ENCODE peak calls at places on chromosomes 1 and 21, in five cellular contexts. L is NCI-H1694, Q is NCI-H2081 treated with DMSO at 0.1 percent for 48 hours, P is GM23248, T is mucosa of descending colon. X is an unnamed sample.

GRCh38 chr1:6638226-6638625 is 13.6 kb downstream of the THAP3 start:
- DNase-seq in L (no peak), Q (no peak), P (peak), T (peak), X (no peak)

GRCh38 chr1:234478152-234478480 is 863 bp downstream of the TARBP1 start:
- DNase-seq in L (no peak), Q (peak), P (peak), T (peak), X (peak)

GRCh38 chr1:98426092-98426491 is 235.4 kb upstream of the SNX7 start:
- DNase-seq in L (no peak), Q (no peak), P (no peak), T (no peak), X (no peak)

GRCh38 chr1:160261526-160261877 is 847 bp downstream of the DCAF8 start:
- DNase-seq in L (peak), Q (peak), P (peak), T (peak), X (peak)

GRCh38 chr21:30044447-30045064 is 104.8 kb upstream of the GRIK1 start:
- DNase-seq in L (peak), Q (no peak), P (peak), T (peak), X (peak)

GRCh38 chr1:179251675-179252074 is 22.2 kb upstream of the ABL2 start:
- DNase-seq in L (peak), Q (no peak), P (peak), T (peak), X (peak)

GRCh38 chr1:9960705-9961562 is 17.7 kb downstream of the NMNAT1 start:
- DNase-seq in L (peak), Q (no peak), P (no peak), T (no peak), X (no peak)

GRCh38 chr1:246219508-246220030 is 287.5 kb downstream of the SMYD3 start:
- DNase-seq in L (no peak), Q (peak), P (no peak), T (no peak), X (no peak)

GRCh38 chr1:244150071-244150470 is 99.0 kb downstream of the ZBTB18 start:
- DNase-seq in L (no peak), Q (no peak), P (peak), T (no peak), X (no peak)

GRCh38 chr21:42447182-42447581 is 43.5 kb downstream of the UBASH3A start:
- DNase-seq in L (no peak), Q (no peak), P (no peak), T (no peak), X (no peak)

GRCh38 chr21:14740116-14740515 is 194.0 kb upstream of the SAMSN1 start:
- DNase-seq in L (no peak), Q (no peak), P (no peak), T (no peak), X (no peak)

GRCh38 chr1:53249706-53250105 is 11.4 kb upstream of the MAGOH start:
- DNase-seq in L (peak), Q (no peak), P (no peak), T (no peak), X (no peak)

GRCh38 chr1:231040800-231041704 is 998 bp upstream of the FAM89A start:
- DNase-seq in L (no peak), Q (no peak), P (peak), T (peak), X (no peak)